ENCODE peak calls at places on chromosomes 13 and 19, in six cellular contexts. C is HS-27A; P is activated naive CD4-positive, alpha-beta T cell treated with anti-CD3 and anti-CD28 coated beads, Interleukin-2, amount 10 ng/mL, durations not matched to agents 7 days and 5 days; J is HFFc6; I is colonic mucosa; K is T-helper 17 cell. V is an unnamed sample.

GRCh38 chr13:101576452-101576851 is 124.0 kb downstream of the ITGBL1 start:
- DNase-seq in P (no peak), I (no peak), K (no peak), J (no peak), C (no peak), V (no peak)

GRCh38 chr19:49136771-49137171 is 17.4 kb downstream of the PPFIA3 start:
- DNase-seq in C (no peak), I (peak), J (no peak), K (no peak), P (no peak), V (no peak)

GRCh38 chr13:99119686-99120085 is 81.0 kb upstream of the UBAC2 start:
- DNase-seq in I (no peak), J (no peak), P (no peak), K (peak), C (no peak), V (no peak)

GRCh38 chr13:110109910-110110309 is 197.0 kb downstream of the COL4A1 start:
- DNase-seq in C (no peak), I (peak), K (no peak), P (no peak), J (peak), V (no peak)

GRCh38 chr13:85040176-85040660 is 759.0 kb downstream of the SLITRK6 start:
- DNase-seq in I (no peak), K (no peak), C (no peak), P (no peak), J (no peak), V (no peak)

GRCh38 chr19:17074628-17075034 is 621 bp downstream of the HAUS8 start:
- DNase-seq in J (no peak), P (no peak), I (no peak), C (no peak), K (no peak), V (no peak)

GRCh38 chr13:103335226-103335625 is 269.0 kb upstream of the SLC10A2 start:
- DNase-seq in K (no peak), C (no peak), P (no peak), J (no peak), I (no peak), V (no peak)

GRCh38 chr13:53042897-53043296 is 14.3 kb downstream of the OLFM4 start:
- DNase-seq in C (no peak), P (no peak), K (no peak), I (no peak), J (no peak), V (no peak)

GRCh38 chr13:26929971-26930730 is 169.6 kb upstream of the GPR12 start:
- DNase-seq in C (peak), K (peak), J (peak), I (peak), P (peak), V (peak)

GRCh38 chr13:103067751-103068563 is 1.7 kb upstream of the SLC10A2 start:
- DNase-seq in I (peak), P (no peak), C (no peak), K (no peak), J (no peak), V (no peak)

GRCh38 chr13:99847318-99847750 is 124.2 kb downstream of the ZIC5 start:
- DNase-seq in C (no peak), J (no peak), I (no peak), P (no peak), K (no peak), V (no peak)

GRCh38 chr13:64158910-64159309 is 2743.3 kb upstream of the PCDH20 start:
- DNase-seq in K (no peak), P (no peak), I (no peak), J (peak), C (peak), V (no peak)

GRCh38 chr19:12043752-12044422 is 8.4 kb upstream of the ZNF433 start:
- DNase-seq in J (no peak), I (no peak), C (no peak), P (no peak), K (no peak), V (no peak)

GRCh38 chr19:35357867-35358573 is at the start of gene FFAR3:
- DNase-seq in K (no peak), P (no peak), J (no peak), I (no peak), C (no peak), V (no peak)

GRCh38 chr19:16714702-16715294 is 4.8 kb upstream of the NWD1 start:
- DNase-seq in I (peak), P (peak), K (peak), J (peak), C (peak), V (no peak)

GRCh38 chr13:43874512-43875092 is 4.9 kb downstream of the CCDC122 start:
- DNase-seq in J (peak), C (no peak), K (no peak), P (no peak), I (no peak), V (no peak)

GRCh38 chr13:113758651-113759524 is at the start of gene TMEM255B:
- DNase-seq in I (peak), K (peak), J (peak), C (no peak), P (peak), V (peak)

GRCh38 chr19:51701468-51702100 is 8.5 kb downstream of the SPACA6 start:
- DNase-seq in I (no peak), K (no peak), P (no peak), J (no peak), C (no peak), V (no peak)

GRCh38 chr19:42350417-42350816 is 25.0 kb downstream of the MEGF8 start:
- DNase-seq in J (no peak), C (no peak), K (no peak), P (no peak), I (no peak), V (no peak)

GRCh38 chr13:110365876-110366275 is 58.8 kb downstream of the COL4A2 start:
- DNase-seq in J (no peak), K (no peak), P (no peak), C (no peak), I (no peak), V (no peak)

GRCh38 chr13:25654332-25654731 is 282.6 kb downstream of the ATP8A2 start:
- DNase-seq in I (no peak), P (no peak), K (no peak), C (no peak), J (no peak), V (no peak)

GRCh38 chr13:40247845-40248244 is 418.6 kb downstream of the FOXO1 start:
- DNase-seq in P (no peak), C (no peak), I (no peak), K (no peak), J (no peak), V (no peak)

GRCh38 chr19:47095707-47096704 is 17.6 kb downstream of the ZC3H4 start:
- DNase-seq in P (no peak), I (peak), K (no peak), C (no peak), J (no peak), V (no peak)

GRCh38 chr13:107205318-107206112 is 637.6 kb upstream of the ARGLU1 start:
- DNase-seq in J (peak), I (peak), C (no peak), K (peak), P (peak), V (peak)

GRCh38 chr19:30391052-30391451 is 18.9 kb downstream of the ZNF536 start:
- DNase-seq in P (no peak), K (no peak), C (no peak), J (no peak), I (no peak), V (no peak)

GRCh38 chr13:46983881-46984280 is 87.0 kb upstream of the HTR2A start:
- DNase-seq in J (no peak), K (no peak), C (no peak), P (no peak), I (no peak), V (no peak)